ENCODE peak calls at places on chromosome 7, in nine cellular contexts. B is psoas muscle, Z is tibial artery, V is lower leg skin, Y is astrocyte of the spinal cord, I is heart right ventricle, E is H9, M is GM06990, N is CD14-positive monocyte. C is an unnamed sample.

GRCh38 chr7:69706070-69706469 is 107.8 kb downstream of the AUTS2 start:
- DNase-seq in M (no peak), N (no peak), I (no peak), Y (no peak), Z (no peak), V (no peak), B (no peak), E (no peak), C (no peak)

GRCh38 chr7:136865236-136865635 is 3.2 kb upstream of the CHRM2 start:
- DNase-seq in E (no peak), I (no peak), Z (no peak), M (no peak), Y (no peak), N (no peak), V (no peak), B (no peak), C (no peak)

GRCh38 chr7:65250216-65250615 is 123.4 kb upstream of the ZNF92 start:
- DNase-seq in E (no peak), M (no peak), Y (no peak), V (no peak), B (no peak), Z (no peak), N (no peak), I (no peak), C (no peak)

GRCh38 chr7:7641129-7641663 is 644 bp downstream of the UMAD1 start:
- DNase-seq in I (peak; percentile 12), B (no peak), E (peak; percentile 34), V (no peak), Z (no peak), N (no peak), M (no peak), Y (no peak), C (no peak)

GRCh38 chr7:134865001-134865845 is 85.8 kb downstream of the CALD1 start:
- DNase-seq in V (no peak), Z (no peak), E (no peak), B (no peak), N (no peak), I (no peak), Y (peak; percentile 38), M (no peak), C (no peak)

GRCh38 chr7:3922175-3922635 is 621.2 kb downstream of the SDK1 start:
- DNase-seq in Y (peak; percentile 94), M (no peak), I (peak; percentile 23), Z (peak; percentile 41), V (peak; percentile 37), B (no peak), N (no peak), E (peak; percentile 84), C (peak; percentile 34)

GRCh38 chr7:101381549-101381948 is 18.9 kb downstream of the COL26A1 start:
- DNase-seq in I (no peak), N (no peak), B (no peak), M (no peak), V (no peak), Y (no peak), Z (no peak), E (no peak), C (no peak)

GRCh38 chr7:23333671-23334246 is 34.6 kb downstream of the MALSU1 start:
- DNase-seq in Y (peak; percentile 94), I (peak; percentile 8), M (no peak), N (no peak), Z (peak; percentile 25), V (peak; percentile 45), E (no peak), B (peak; percentile 61), C (no peak)

GRCh38 chr7:28405662-28406061 is 6.7 kb upstream of the CREB5 start:
- DNase-seq in N (no peak), Z (peak; percentile 68), V (no peak), B (peak; percentile 64), E (no peak), I (peak; percentile 84), Y (peak; percentile 82), M (no peak), C (no peak)

DNA sequence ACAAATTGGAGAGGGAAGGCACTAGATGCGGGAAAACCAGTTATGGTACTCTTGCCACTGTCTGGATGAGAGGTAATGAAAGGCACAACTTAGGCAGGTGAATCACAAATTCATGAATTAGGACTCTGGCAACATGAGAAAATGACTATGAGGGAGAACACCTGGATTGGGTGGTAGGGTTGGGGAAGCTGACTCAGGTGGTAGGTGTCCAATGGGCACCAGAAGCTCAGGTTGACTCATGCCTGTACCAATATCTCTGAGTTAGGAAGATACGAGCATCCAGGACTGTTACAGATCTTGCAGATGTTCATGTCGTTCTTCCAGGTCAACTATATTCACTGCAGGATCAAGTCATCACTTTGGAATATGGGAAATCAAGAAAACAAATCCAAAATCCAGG is 56.7 kb downstream of the NPY start:
- DNase-seq in Z (no peak), E (no peak), V (no peak), B (no peak), N (no peak), I (no peak), M (no peak), Y (no peak), C (no peak)
- TF ChIP-seq CTCF in Z (no peak), E (no peak), V (no peak), B (no peak), N (no peak), I (no peak), M (no peak), Y (no peak), C (no peak)

GRCh38 chr7:112550468-112551060 is 69.8 kb downstream of the LSMEM1 start:
- DNase-seq in V (peak; percentile 20), M (peak; percentile 16), E (no peak), B (no peak), Z (no peak), Y (peak; percentile 72), I (peak; percentile 39), N (no peak), C (no peak)

GRCh38 chr7:112556633-112557032 is 75.8 kb downstream of the LSMEM1 start:
- DNase-seq in Z (no peak), B (no peak), E (no peak), V (no peak), Y (no peak), N (no peak), I (no peak), M (no peak), C (no peak)

DNA sequence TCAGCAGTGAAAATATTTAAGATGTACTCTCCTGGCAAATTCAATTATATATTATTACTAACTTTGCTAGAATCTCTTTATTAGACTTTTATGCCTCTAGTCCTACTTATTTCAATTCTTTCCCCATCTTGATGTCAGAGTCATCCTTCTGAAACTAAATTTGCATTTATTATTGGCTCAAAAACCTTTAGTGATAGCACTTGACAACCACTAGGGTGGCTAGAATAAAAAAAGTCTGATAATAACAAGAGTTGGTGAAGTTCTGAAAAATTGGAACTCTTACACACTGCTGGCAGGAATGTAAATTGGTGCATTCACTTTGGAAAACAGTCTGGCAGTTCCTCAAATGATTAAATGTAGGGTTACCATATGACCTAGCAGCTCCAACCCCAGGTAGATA is 73.8 kb downstream of the LSMEM1 start:
- DNase-seq in B (no peak), M (no peak), Y (no peak), N (no peak), E (no peak), V (no peak), I (no peak), Z (no peak), C (no peak)
- TF ChIP-seq CTCF in B (no peak), M (no peak), Y (peak; percentile 8), N (no peak), E (peak; percentile 24), V (no peak), I (no peak), Z (no peak), C (peak; percentile 26)

GRCh38 chr7:141551773-141552162 is 558 bp downstream of the AGK start:
- DNase-seq in Z (no peak), V (no peak), M (no peak), N (no peak), Y (peak; percentile 8), B (no peak), I (no peak), E (no peak), C (no peak)

GRCh38 chr7:141550694-141551079 is 523 bp upstream of the AGK start:
- DNase-seq in V (no peak), I (peak; percentile 17), B (no peak), Y (no peak), Z (no peak), E (peak; percentile 34), M (no peak), N (no peak), C (peak; percentile 19)

GRCh38 chr7:141549582-141549981 is 1.6 kb upstream of the AGK start:
- DNase-seq in I (no peak), M (no peak), B (no peak), E (no peak), Y (no peak), V (no peak), N (no peak), Z (no peak), C (no peak)

GRCh38 chr7:141551080-141551772 is at the start of gene AGK:
- DNase-seq in B (peak; percentile 86), V (peak; percentile 24), M (peak; percentile 85), N (peak; percentile 70), I (peak; percentile 79), Z (peak; percentile 47), Y (peak; percentile 77), E (peak; percentile 80), C (peak; percentile 85)
- TF ChIP-seq CTCF in B (no peak), V (no peak), M (no peak), N (no peak), I (no peak), Z (no peak), Y (no peak), E (no peak), C (no peak)

GRCh38 chr7:27121656-27122055 is 8.9 kb downstream of the HOXA4 start:
- DNase-seq in N (no peak), E (no peak), I (no peak), B (no peak), M (no peak), Y (no peak), Z (no peak), V (no peak), C (no peak)

GRCh38 chr7:27117687-27118491 is 12.7 kb downstream of the HOXA4 start:
- DNase-seq in I (no peak), Y (peak; percentile 91), E (peak; percentile 59), N (no peak), V (no peak), M (no peak), Z (no peak), B (no peak), C (no peak)

GRCh38 chr7:27118580-27118979 is 12.0 kb downstream of the HOXA4 start:
- DNase-seq in V (no peak), M (no peak), Y (no peak), N (no peak), E (no peak), I (no peak), B (no peak), Z (no peak), C (no peak)

GRCh38 chr7:27116962-27117686 is 13.4 kb downstream of the HOXA4 start:
- DNase-seq in M (no peak), B (no peak), N (no peak), E (no peak), Y (no peak), Z (no peak), I (no peak), V (no peak), C (no peak)

DNA sequence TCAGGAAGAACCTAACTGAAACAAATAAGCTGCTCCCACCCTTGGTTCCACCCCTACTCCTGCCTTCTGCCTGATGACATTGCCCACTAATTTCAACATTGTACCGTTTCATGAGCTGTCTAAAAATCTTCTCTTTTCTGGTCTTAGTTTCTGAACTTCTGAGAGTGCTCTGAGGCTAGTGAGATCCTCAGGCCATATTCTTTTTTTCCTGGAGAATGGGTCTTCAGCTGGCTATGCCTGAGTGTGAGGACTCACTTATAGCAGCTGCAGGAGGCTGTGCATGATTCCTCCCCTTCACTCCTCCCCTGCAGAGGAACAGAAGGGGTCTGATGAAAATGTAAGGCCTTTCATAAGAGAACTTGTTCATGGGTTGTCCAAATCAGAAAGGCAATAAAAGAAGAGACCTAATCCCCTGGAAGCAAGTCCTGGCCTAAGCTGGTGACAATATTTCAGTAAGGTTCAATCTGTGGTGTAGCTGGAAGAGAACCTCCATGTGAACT is 11.1 kb downstream of the HOXA4 start:
- DNase-seq in M (no peak), B (no peak), Z (no peak), N (no peak), I (no peak), V (no peak), E (no peak), Y (no peak), C (no peak)
- TF ChIP-seq CTCF in M (no peak), B (no peak), Z (no peak), N (no peak), I (no peak), V (no peak), E (no peak), Y (no peak), C (no peak)

C was measured in glutamatergic neuron.